ENCODE peak calls at places on chromosome 21, in six cellular contexts. C is NCI-H748 treated with DMSO at 0.1 percent for 48 hours; K is amniotic epithelial cell; E is A549; F is stimulated activated CD8-positive, alpha-beta memory T cell treated with anti-CD3 and anti-CD28 coated beads, Interleukin-15, amount 100 ng/mL, for 4 hours; O is iris pigment epithelial cell. X is an unnamed sample.
A peak's percentile ranks its signal among the peaks of the same experiment; 100 is the strongest.

GRCh38 chr21:43312751-43313169 is 114.2 kb downstream of the SIK1 start:
- DNase-seq in F (no peak), O (no peak), E (no peak), K (no peak), C (no peak), X (no peak)

GRCh38 chr21:42461881-42462877 is 33.8 kb downstream of the RSPH1 start:
- DNase-seq in O (no peak), C (peak; percentile 89), F (no peak), K (no peak), E (no peak), X (no peak)

GRCh38 chr21:28636988-28637691 is 355.5 kb downstream of the LTN1 start:
- DNase-seq in O (peak; percentile 95), F (no peak), K (peak; percentile 96), C (no peak), E (peak; percentile 26), X (peak; percentile 90)

GRCh38 chr21:27275294-27275927 is 308.5 kb upstream of the ADAMTS5 start:
- DNase-seq in E (no peak), C (no peak), K (peak; percentile 86), F (no peak), O (peak; percentile 90), X (peak; percentile 82)

GRCh38 chr21:25925936-25926335 is 191.2 kb downstream of the GABPA start:
- DNase-seq in E (no peak), O (peak; percentile 59), K (peak; percentile 34), C (no peak), F (no peak), X (no peak)

GRCh38 chr21:43341349-43342163 is 85.4 kb downstream of the SIK1 start:
- DNase-seq in O (no peak), E (peak; percentile 89), C (no peak), K (no peak), F (no peak), X (peak; percentile 47)

GRCh38 chr21:44831227-44831626 is 13.4 kb upstream of the SUMO3 start:
- DNase-seq in O (no peak), K (no peak), E (no peak), C (no peak), F (no peak), X (no peak)

GRCh38 chr21:38524168-38525153 is 26.2 kb upstream of the ERG start:
- DNase-seq in C (no peak), E (no peak), F (no peak), K (no peak), O (no peak), X (no peak)

GRCh38 chr21:34630536-34631143 is 15.7 kb upstream of the RCAN1 start:
- DNase-seq in F (no peak), O (peak; percentile 54), E (peak; percentile 40), C (peak; percentile 32), K (peak; percentile 44), X (peak; percentile 60)

GRCh38 chr21:31886896-31887595 is 14.2 kb downstream of the HUNK start:
- DNase-seq in O (no peak), K (no peak), F (no peak), E (no peak), C (no peak), X (no peak)

GRCh38 chr21:41427556-41427955 is 1.5 kb downstream of the MX1 start:
- DNase-seq in C (no peak), F (no peak), O (no peak), E (no peak), K (no peak), X (no peak)

GRCh38 chr21:35628331-35628730 is 432.0 kb downstream of the SETD4 start:
- DNase-seq in F (no peak), C (no peak), O (no peak), K (peak; percentile 41), E (no peak), X (no peak)

GRCh38 chr21:38067086-38067739 is 151.0 kb upstream of the KCNJ6 start:
- DNase-seq in E (no peak), K (peak; percentile 39), F (no peak), C (no peak), O (no peak), X (no peak)

GRCh38 chr21:38244885-38245869 is 11.6 kb upstream of the KCNJ15 start:
- DNase-seq in O (peak; percentile 98), K (peak; percentile 94), E (peak; percentile 77), F (peak; percentile 11), C (no peak), X (peak; percentile 99)

GRCh38 chr21:46131721-46132651 is 23.4 kb downstream of the FTCD start:
- DNase-seq in E (no peak), O (no peak), K (no peak), F (no peak), C (no peak), X (no peak)

GRCh38 chr21:27362249-27362648 is 395.4 kb upstream of the ADAMTS5 start:
- DNase-seq in K (no peak), O (no peak), F (no peak), E (no peak), C (no peak), X (no peak)

GRCh38 chr21:39969691-39970364 is 102.6 kb downstream of the PCP4 start:
- DNase-seq in O (no peak), C (no peak), K (no peak), E (no peak), F (no peak), X (no peak)

GRCh38 chr21:28761709-28762356 is 230.8 kb downstream of the LTN1 start:
- DNase-seq in C (no peak), O (peak; percentile 62), F (no peak), K (peak; percentile 51), E (no peak), X (peak; percentile 45)

GRCh38 chr21:18725653-18726052 is 322.1 kb upstream of the TMPRSS15 start:
- DNase-seq in E (no peak), K (peak; percentile 1), O (no peak), C (no peak), F (no peak), X (no peak)

GRCh38 chr21:15522148-15522547 is 207.6 kb upstream of the USP25 start:
- DNase-seq in K (no peak), E (no peak), F (no peak), O (no peak), C (no peak), X (no peak)

GRCh38 chr21:14995695-14996490 is 68.9 kb downstream of the NRIP1 start:
- DNase-seq in E (peak; percentile 14), F (no peak), K (peak; percentile 50), C (no peak), O (peak; percentile 80), X (peak; percentile 57)

GRCh38 chr21:34221331-34222030 is 142.3 kb upstream of the KCNE2 start:
- DNase-seq in K (peak; percentile 15), F (no peak), C (no peak), E (no peak), O (peak; percentile 15), X (no peak)

GRCh38 chr21:26067836-26068401 is 102.7 kb downstream of the APP start:
- DNase-seq in C (no peak), F (no peak), O (peak; percentile 30), E (no peak), K (peak; percentile 74), X (no peak)

GRCh38 chr21:42105916-42106315 is 34.8 kb downstream of the UMODL1 start:
- DNase-seq in K (no peak), C (no peak), E (no peak), F (no peak), O (no peak), X (no peak)

GRCh38 chr21:39966786-39967185 is 99.5 kb downstream of the PCP4 start:
- DNase-seq in C (no peak), F (no peak), E (no peak), O (no peak), K (no peak), X (no peak)

GRCh38 chr21:38820471-38821239 is 14.9 kb downstream of the ETS2 start:
- DNase-seq in E (no peak), K (no peak), O (peak; percentile 44), F (no peak), C (no peak), X (no peak)

GRCh38 chr21:42039470-42039901 is 29.3 kb upstream of the ZBTB21 start:
- DNase-seq in O (peak; percentile 79), F (no peak), E (no peak), K (peak; percentile 63), C (no peak), X (peak; percentile 28)

GRCh38 chr21:43768868-43769167 is 7.3 kb downstream of the CSTB start:
- DNase-seq in K (peak; percentile 60), E (no peak), O (no peak), C (no peak), F (no peak), X (no peak)

GRCh38 chr21:43282358-43283120 is 113.7 kb downstream of the CRYAA start:
- DNase-seq in E (no peak), C (no peak), O (no peak), F (no peak), K (no peak), X (no peak)

GRCh38 chr21:23488245-23488644 is 2119.0 kb downstream of the MRPL39 start:
- DNase-seq in O (no peak), K (no peak), C (peak; percentile 82), F (no peak), E (no peak), X (no peak)

GRCh38 chr21:26801524-26801923 is 43.7 kb downstream of the ADAMTS1 start:
- DNase-seq in E (no peak), F (no peak), O (peak; percentile 93), K (peak; percentile 96), C (no peak), X (peak; percentile 66)

GRCh38 chr21:34530264-34530663 is 18.3 kb upstream of the KCNE1 start:
- DNase-seq in K (peak; percentile 86), O (peak; percentile 91), F (no peak), E (no peak), C (no peak), X (peak; percentile 89)

GRCh38 chr21:39481886-39482285 is 30.1 kb downstream of the SH3BGR start:
- DNase-seq in C (no peak), E (no peak), O (no peak), F (no peak), K (no peak), X (no peak)

GRCh38 chr21:43024737-43025136 is 50.4 kb downstream of the PKNOX1 start:
- DNase-seq in O (no peak), E (no peak), F (no peak), C (no peak), K (no peak), X (no peak)

X was measured in astrocyte of the spinal cord.